ENCODE peak calls at places on chromosome 9, in five cellular contexts. K, C, V, A and R are unnamed samples.

GRCh38 chr9:127493592-127494303 is 42.4 kb downstream of the LRSAM1 start:
- DNase-seq in V (no peak), K (no peak), C (no peak), A (peak; percentile 16), R (no peak)

GRCh38 chr9:89878003-89878411 is 273.2 kb downstream of the GADD45G start:
- DNase-seq in A (no peak), V (no peak), C (no peak), K (no peak), R (no peak)

GRCh38 chr9:26949604-26950003 is 2.6 kb upstream of the PLAA start:
- DNase-seq in A (no peak), K (no peak), C (no peak), V (no peak), R (no peak)

GRCh38 chr9:77649109-77649812 is 1.1 kb upstream of the GNA14 start:
- DNase-seq in C (no peak), K (no peak), V (no peak), A (peak; percentile 66), R (no peak)

GRCh38 chr9:107907715-107908114 is 418.1 kb upstream of the KLF4 start:
- DNase-seq in V (no peak), C (no peak), A (peak; percentile 85), K (no peak), R (peak; percentile 12)

GRCh38 chr9:133160742-133161541 is 2.8 kb downstream of the GBGT1 start:
- DNase-seq in A (peak; percentile 70), K (peak; percentile 42), V (no peak), C (no peak), R (peak; percentile 19)

GRCh38 chr9:109427886-109428285 is 70.2 kb downstream of the PTPN3 start:
- DNase-seq in V (no peak), C (no peak), A (no peak), K (no peak), R (no peak)

GRCh38 chr9:128550770-128551651 is 1.4 kb upstream of the SPTAN1 start:
- DNase-seq in C (no peak), A (peak; percentile 60), K (no peak), V (no peak), R (no peak)

GRCh38 chr9:115254217-115254616 is 136.3 kb upstream of the TNC start:
- DNase-seq in A (no peak), K (no peak), C (no peak), V (no peak), R (no peak)

GRCh38 chr9:98062161-98062560 is 5.6 kb downstream of the NANS start:
- DNase-seq in K (no peak), V (no peak), C (no peak), A (no peak), R (no peak)

GRCh38 chr9:123299558-123300126 is 31.3 kb upstream of the STRBP start:
- DNase-seq in C (no peak), K (no peak), V (no peak), A (no peak), R (no peak)

GRCh38 chr9:115135786-115136185 is 17.8 kb upstream of the TNC start:
- DNase-seq in C (no peak), V (no peak), A (no peak), K (no peak), R (no peak)

GRCh38 chr9:73782166-73782565 is 630.5 kb downstream of the ANXA1 start:
- DNase-seq in K (no peak), V (peak; percentile 18), C (no peak), A (no peak), R (no peak)

GRCh38 chr9:16532681-16533450 is 337.6 kb downstream of the BNC2 start:
- DNase-seq in V (peak; percentile 45), K (no peak), A (no peak), C (no peak), R (no peak)

GRCh38 chr9:82621446-82621845 is 441.5 kb downstream of the RASEF start:
- DNase-seq in C (no peak), V (peak; percentile 2), K (peak; percentile 33), A (no peak), R (peak; percentile 57)

GRCh38 chr9:91138760-91139159 is 223.0 kb downstream of the AUH start:
- DNase-seq in C (no peak), A (no peak), K (no peak), V (no peak), R (no peak)

GRCh38 chr9:126203313-126203712 is 123.3 kb upstream of the MVB12B start:
- DNase-seq in C (no peak), V (no peak), K (no peak), A (no peak), R (no peak)

GRCh38 chr9:121684381-121685145 is 33.1 kb downstream of the DAB2IP start:
- DNase-seq in C (peak; percentile 38), K (no peak), V (no peak), A (no peak), R (no peak)

GRCh38 chr9:8366161-8366926 is 566.8 kb upstream of the DMAC1 start:
- DNase-seq in V (peak; percentile 14), A (no peak), K (peak; percentile 2), C (no peak), R (peak; percentile 39)

GRCh38 chr9:120619751-120620655 is 40.0 kb upstream of the CDK5RAP2 start:
- DNase-seq in V (peak; percentile 38), K (peak; percentile 57), A (peak; percentile 88), C (peak; percentile 20), R (peak; percentile 52)

GRCh38 chr9:123599781-123600180 is 243.8 kb downstream of the CRB2 start:
- DNase-seq in V (no peak), C (no peak), K (no peak), A (no peak), R (no peak)

GRCh38 chr9:14366071-14366470 is 52.1 kb upstream of the NFIB start:
- DNase-seq in V (peak; percentile 91), A (no peak), C (no peak), K (no peak), R (no peak)

GRCh38 chr9:77451507-77451906 is 196.6 kb downstream of the GNA14 start:
- DNase-seq in C (no peak), V (no peak), K (no peak), A (no peak), R (no peak)

GRCh38 chr9:21852751-21853150 is 50.3 kb downstream of the MTAP start:
- DNase-seq in K (no peak), V (no peak), C (no peak), A (no peak), R (no peak)

GRCh38 chr9:126377521-126377920 is 50.9 kb downstream of the MVB12B start:
- DNase-seq in V (no peak), K (no peak), A (peak; percentile 99), C (no peak), R (no peak)

GRCh38 chr9:108271236-108271635 is 584.5 kb downstream of the ACTL7B start:
- DNase-seq in C (no peak), A (no peak), K (peak; percentile 59), V (no peak), R (no peak)

GRCh38 chr9:69829484-69829883 is 8.9 kb downstream of the CFAP95 start:
- DNase-seq in K (no peak), C (no peak), V (no peak), A (no peak), R (no peak)

GRCh38 chr9:69173891-69174644 is at the start of gene TJP2:
- DNase-seq in V (no peak), K (no peak), A (no peak), C (peak; percentile 38), R (peak; percentile 32)

GRCh38 chr9:17060450-17060849 is 74.4 kb upstream of the CNTLN start:
- DNase-seq in K (no peak), V (no peak), C (no peak), A (no peak), R (no peak)

GRCh38 chr9:124313940-124314339 is 56.2 kb downstream of the NEK6 start:
- DNase-seq in A (no peak), K (no peak), V (no peak), C (no peak), R (no peak)

GRCh38 chr9:13284011-13284410 is 4.5 kb upstream of the MPDZ start:
- DNase-seq in K (no peak), C (no peak), V (no peak), A (no peak), R (no peak)

GRCh38 chr9:6834306-6834705 is 76.5 kb downstream of the KDM4C start:
- DNase-seq in A (no peak), C (no peak), K (no peak), V (no peak), R (no peak)